ENCODE peak calls at places on chromosomes 4 and X, in nine cellular contexts. X is transverse colon; T is choroid plexus epithelial cell; C is CD8-positive, alpha-beta T cell; N is GM12878; F is tibial artery; G is CD8-positive, alpha-beta memory T cell; B is astrocyte of the cerebellum; Y is prostate gland. K is an unnamed sample.

GRCh38 chr4:148017801-148018200 is 285.9 kb downstream of the ARHGAP10 start:
- DNase-seq in B (no peak), G (no peak), X (no peak), N (no peak), T (no peak), F (no peak), Y (peak; percentile 72), C (no peak), K (peak; percentile 10)

GRCh38 chr4:56674984-56675383 is 6.1 kb downstream of the HOPX start:
- DNase-seq in Y (no peak), N (no peak), B (peak; percentile 33), T (no peak), X (no peak), C (no peak), F (no peak), G (no peak), K (no peak)

GRCh38 chr4:965048-965765 is 8.2 kb downstream of the DGKQ start:
- DNase-seq in Y (no peak), X (no peak), G (no peak), C (no peak), N (no peak), B (no peak), F (no peak), T (no peak), K (no peak)

GRCh38 chrX:48107717-48108116 is 22.7 kb upstream of the SPACA5B start:
- DNase-seq in F (no peak), X (no peak), Y (no peak), B (no peak), G (no peak), C (no peak), T (no peak), N (no peak), K (no peak)

GRCh38 chr4:159101983-159102622 is 776 bp upstream of the RAPGEF2 start:
- DNase-seq in N (no peak), F (no peak), T (peak; percentile 26), G (no peak), X (no peak), C (no peak), B (no peak), Y (no peak), K (no peak)

GRCh38 chrX:83860846-83861245 is at the start of gene CYLC1:
- DNase-seq in N (no peak), F (no peak), G (no peak), Y (no peak), X (no peak), T (no peak), C (no peak), B (no peak), K (no peak)

GRCh38 chrX:132737743-132738142 is 220.7 kb downstream of the HS6ST2 start:
- DNase-seq in Y (no peak), T (no peak), B (no peak), F (no peak), X (no peak), C (no peak), G (peak; percentile 1), N (no peak), K (peak; percentile 48)

GRCh38 chrX:65522739-65523372 is 11.7 kb downstream of the LAS1L start:
- DNase-seq in B (no peak), N (no peak), T (peak; percentile 81), F (no peak), C (no peak), G (no peak), Y (no peak), X (no peak), K (peak; percentile 51)

GRCh38 chrX:101617211-101618191 is at the start of gene ARMCX6:
- DNase-seq in N (no peak), C (peak; percentile 36), X (peak; percentile 80), F (peak; percentile 83), B (peak; percentile 39), Y (peak; percentile 60), T (peak; percentile 72), G (peak; percentile 71), K (peak; percentile 68)

GRCh38 chrX:154368630-154369452 is 5.6 kb downstream of the FLNA start:
- DNase-seq in N (peak; percentile 60), B (peak; percentile 52), G (peak; percentile 91), X (peak; percentile 75), F (peak; percentile 81), C (peak; percentile 75), T (peak; percentile 95), Y (peak; percentile 45), K (peak; percentile 91)

GRCh38 chr4:184534511-184535391 is 60.4 kb upstream of the IRF2 start:
- DNase-seq in C (no peak), G (no peak), B (no peak), X (no peak), N (peak; percentile 76), Y (no peak), F (no peak), T (peak; percentile 90), K (peak; percentile 15)

GRCh38 chr4:140300271-140300970 is 73.0 kb upstream of the SCOC start:
- DNase-seq in X (no peak), F (no peak), T (peak; percentile 60), C (no peak), Y (no peak), N (no peak), B (no peak), G (no peak), K (peak; percentile 96)

GRCh38 chr4:176191974-176192373 is 3.4 kb downstream of the SPATA4 start:
- DNase-seq in Y (no peak), X (no peak), N (no peak), B (no peak), G (no peak), C (no peak), F (no peak), T (no peak), K (no peak)

GRCh38 chr4:56655209-56655626 is 25.9 kb downstream of the HOPX start:
- DNase-seq in X (peak; percentile 26), Y (no peak), F (no peak), T (no peak), C (no peak), B (no peak), N (no peak), G (no peak), K (peak; percentile 39)

GRCh38 chr4:91812319-91812718 is 491.4 kb upstream of the GRID2 start:
- DNase-seq in C (no peak), N (no peak), B (no peak), G (no peak), X (no peak), Y (no peak), T (peak; percentile 1), F (no peak), K (no peak)

GRCh38 chr4:3810111-3810680 is 44.0 kb downstream of the ADRA2C start:
- DNase-seq in B (no peak), C (no peak), Y (no peak), N (no peak), F (no peak), G (no peak), X (no peak), T (no peak), K (no peak)

DNA sequence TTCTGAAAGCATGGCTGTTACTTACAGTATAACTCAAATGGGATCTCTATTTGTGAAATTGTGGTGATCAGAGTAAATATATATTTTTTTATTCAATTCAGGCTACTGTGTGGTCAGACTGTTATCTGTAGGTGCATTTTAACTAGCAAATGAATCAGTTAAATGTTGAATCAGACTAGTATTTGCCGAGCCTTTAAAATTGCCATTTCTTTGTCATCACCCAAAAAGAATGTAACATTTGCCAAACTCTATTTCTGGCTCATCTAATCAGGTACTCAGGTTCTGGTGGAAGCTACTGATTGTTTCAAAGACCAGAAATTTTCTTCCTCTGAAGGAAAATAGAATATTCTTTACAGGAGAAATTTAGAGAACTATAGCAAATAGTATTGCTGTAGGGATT is 1.8 kb upstream of the NAA15 start:
- DNase-seq in C (no peak), Y (no peak), F (no peak), T (no peak), X (no peak), G (no peak), B (no peak), N (no peak), K (peak; percentile 49)
- H3K4me3 ChIP-seq in C (no peak overlapping the region), Y (no peak overlapping the region), F (no peak overlapping the region), T (peak overlapping the region; percentile 9), X (peak overlapping the region; percentile 80), G (no peak overlapping the region), B (peak overlapping the region; percentile 9), N (peak overlapping the region; percentile 89), K (peak overlapping the region; percentile 86)

GRCh38 chrX:49230500-49231232 is 2.5 kb downstream of the CACNA1F start:
- DNase-seq in C (peak; percentile 18), X (peak; percentile 86), B (no peak), F (peak; percentile 54), Y (peak; percentile 4), T (no peak), G (peak; percentile 45), N (no peak), K (peak; percentile 47)
- H3K4me3 ChIP-seq in C (peak overlapping the region; percentile 48), X (peak overlapping the region; percentile 12), B (no peak overlapping the region), F (peak overlapping the region; percentile 36), Y (no peak overlapping the region), T (peak overlapping the region; percentile 37), G (peak overlapping the region; percentile 45), N (peak overlapping the region; percentile 47), K (peak overlapping the region; percentile 10)

GRCh38 chr4:183100827-183101226 is 1.8 kb downstream of the WWC2 start:
- DNase-seq in N (no peak), B (no peak), X (no peak), C (no peak), F (no peak), T (no peak), Y (no peak), G (no peak), K (peak; percentile 22)
- H3K4me3 ChIP-seq in N (no peak overlapping the region), B (peak overlapping the region; percentile 87), X (no peak overlapping the region), C (no peak overlapping the region), F (peak overlapping the region; percentile 85), T (peak overlapping the region; percentile 84), Y (no peak overlapping the region), G (no peak overlapping the region), K (peak overlapping the region; percentile 82)

GRCh38 chr4:123599061-123599919 is 202.7 kb downstream of the SPRY1 start:
- DNase-seq in C (no peak), G (no peak), X (no peak), N (no peak), B (no peak), Y (no peak), T (peak; percentile 91), F (no peak), K (peak; percentile 85)

GRCh38 chr4:123600426-123600825 is 203.8 kb downstream of the SPRY1 start:
- DNase-seq in G (no peak), F (no peak), C (no peak), X (no peak), Y (no peak), N (no peak), T (no peak), B (no peak), K (no peak)

GRCh38 chr4:123602007-123602406 is 205.4 kb downstream of the SPRY1 start:
- DNase-seq in C (no peak), B (no peak), T (no peak), X (no peak), F (no peak), G (no peak), Y (no peak), N (no peak), K (no peak)

GRCh38 chr4:123600921-123601904 is 204.6 kb downstream of the SPRY1 start:
- DNase-seq in Y (no peak), T (no peak), G (no peak), C (no peak), F (no peak), X (no peak), N (no peak), B (no peak), K (no peak)

DNA sequence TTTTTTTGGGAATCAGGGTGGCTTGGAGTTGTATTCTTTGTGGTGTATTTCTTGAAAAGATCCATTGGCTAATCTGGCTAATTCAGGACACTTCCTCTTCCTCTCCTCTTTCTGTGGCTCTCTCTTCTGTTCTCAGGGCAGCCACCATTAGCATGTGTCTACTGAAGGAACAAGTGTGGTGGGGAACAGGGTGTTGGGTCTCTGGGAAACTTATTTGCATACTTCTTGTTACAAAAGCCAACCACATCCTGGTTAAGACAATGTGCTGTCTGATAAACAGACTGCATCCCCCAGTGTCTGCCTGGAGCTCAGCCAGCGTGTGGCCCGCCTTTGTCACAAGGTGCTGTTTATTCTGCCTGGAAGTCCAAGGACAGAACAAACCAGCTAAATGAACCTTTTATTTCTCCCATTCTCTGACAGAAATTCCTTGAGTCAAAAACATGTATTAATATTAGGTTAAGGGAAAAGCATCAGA is 203.4 kb downstream of the SPRY1 start:
- DNase-seq in T (peak; percentile 80), F (peak; percentile 56), Y (peak; percentile 19), C (peak; percentile 25), X (peak; percentile 82), N (peak; percentile 85), G (peak; percentile 45), B (peak; percentile 24), K (peak; percentile 23)
- H3K4me3 ChIP-seq in T (no peak overlapping the region), F (no peak overlapping the region), Y (no peak overlapping the region), C (no peak overlapping the region), X (no peak overlapping the region), N (no peak overlapping the region), G (no peak overlapping the region), B (no peak overlapping the region), K (no peak overlapping the region)

K was measured in epithelial cell of esophagus.